ENCODE peak calls at places on chromosome 7, in six cellular contexts. F, A, G, W, V and S are unnamed samples.

GRCh38 chr7:35704261-35704660 is 9.3 kb upstream of the HERPUD2 start:
- DNase-seq in G (no peak), V (no peak), F (no peak), W (no peak), A (no peak), S (no peak)

GRCh38 chr7:29894238-29894637 is 87.9 kb downstream of the WIPF3 start:
- DNase-seq in F (no peak), V (no peak), W (no peak), G (no peak), A (no peak), S (no peak)

GRCh38 chr7:137891016-137891655 is 44.4 kb upstream of the DGKI start:
- DNase-seq in G (no peak), V (no peak), F (no peak), W (no peak), A (no peak), S (no peak)

GRCh38 chr7:46315891-46316290 is 394.8 kb upstream of the IGFBP3 start:
- DNase-seq in V (no peak), G (no peak), W (no peak), F (no peak), A (no peak), S (no peak)

GRCh38 chr7:79897166-79897565 is 237.5 kb upstream of the GNAI1 start:
- DNase-seq in A (no peak), V (no peak), G (no peak), F (no peak), W (no peak), S (no peak)

GRCh38 chr7:12929416-12930140 is 242.1 kb downstream of the ARL4A start:
- DNase-seq in V (no peak), A (no peak), W (no peak), G (no peak), F (no peak), S (no peak)

GRCh38 chr7:74236284-74236683 is 17.9 kb downstream of the RFC2 start:
- DNase-seq in G (no peak), V (no peak), F (no peak), W (no peak), A (no peak), S (no peak)

GRCh38 chr7:142088022-142088714 is 23.4 kb upstream of the MGAM2 start:
- DNase-seq in G (peak), F (no peak), W (no peak), V (no peak), A (no peak), S (no peak)

GRCh38 chr7:139088268-139088667 is 21.3 kb downstream of the ZC3HAV1 start:
- DNase-seq in F (no peak), A (no peak), V (no peak), W (no peak), G (no peak), S (no peak)

GRCh38 chr7:2759736-2760097 is 71.7 kb downstream of the AMZ1 start:
- DNase-seq in W (no peak), F (no peak), V (peak), G (no peak), A (no peak), S (no peak)

GRCh38 chr7:97018775-97019535 is 5.7 kb downstream of the DLX5 start:
- DNase-seq in A (no peak), W (no peak), F (no peak), V (no peak), G (no peak), S (no peak)

GRCh38 chr7:34837826-34838225 is 179.8 kb downstream of the NPSR1 start:
- DNase-seq in A (no peak), G (no peak), W (peak), F (no peak), V (no peak), S (no peak)

GRCh38 chr7:50314778-50315177 is 10.3 kb downstream of the IKZF1 start:
- DNase-seq in V (no peak), A (no peak), G (no peak), F (no peak), W (no peak), S (no peak)

GRCh38 chr7:143305423-143306070 is 10.4 kb upstream of the CLCN1 start:
- DNase-seq in V (peak), F (no peak), W (peak), A (no peak), G (peak), S (peak)

GRCh38 chr7:45240187-45240776 is 82.7 kb downstream of the RAMP3 start:
- DNase-seq in G (no peak), V (peak), W (no peak), A (no peak), F (no peak), S (peak)

GRCh38 chr7:95545007-95545615 is 51.2 kb downstream of the PDK4 start:
- DNase-seq in F (no peak), A (peak), V (no peak), W (peak), G (peak), S (no peak)

GRCh38 chr7:1460757-1461639 is 1.7 kb upstream of the MICALL2 start:
- DNase-seq in A (peak), G (peak), V (peak), F (no peak), W (no peak), S (peak)